ENCODE peak calls at places on chromosomes 1 and 21, in five cellular contexts. W, F, O, K and A are unnamed samples.

GRCh38 chr1:172638249-172638648 is 20.7 kb upstream of the FASLG start:
- DNase-seq in W (no peak), F (no peak), O (no peak), K (no peak), A (no peak)

GRCh38 chr1:214582289-214582891 is 20.6 kb upstream of the CENPF start:
- DNase-seq in W (no peak), F (no peak), O (no peak), K (no peak), A (no peak)

GRCh38 chr21:9837946-9838801 is 683.2 kb upstream of the TPTE start:
- DNase-seq in W (no peak), F (no peak), O (no peak), K (no peak), A (no peak)

GRCh38 chr1:182794802-182795201 is 5.2 kb downstream of the NPL start:
- DNase-seq in W (no peak), F (no peak), O (no peak), K (no peak), A (no peak)

GRCh38 chr1:2346691-2347408 is 44.5 kb downstream of the MORN1 start:
- DNase-seq in W (no peak), F (no peak), O (no peak), K (no peak), A (no peak)

GRCh38 chr1:14699596-14699995 is 101.1 kb downstream of the KAZN start:
- DNase-seq in W (no peak), F (no peak), O (no peak), K (no peak), A (no peak)

GRCh38 chr1:66489972-66490601 is 43.9 kb upstream of the SGIP1 start:
- DNase-seq in W (no peak), F (no peak), O (no peak), K (no peak), A (no peak)

GRCh38 chr1:180232521-180233043 is 2.5 kb downstream of the LHX4 start:
- DNase-seq in W (no peak), F (no peak), O (no peak), K (no peak), A (no peak)

GRCh38 chr1:164794310-164794709 is 235.3 kb downstream of the PBX1 start:
- DNase-seq in W (no peak), F (no peak), O (peak), K (no peak), A (no peak)

GRCh38 chr1:223772771-223773160 is 60.4 kb downstream of the CAPN2 start:
- DNase-seq in W (no peak), F (no peak), O (no peak), K (no peak), A (no peak)

GRCh38 chr21:45074818-45075605 is 632 bp downstream of the ADARB1 start:
- DNase-seq in W (peak), F (peak), O (no peak), K (no peak), A (no peak)

GRCh38 chr1:147225193-147225730 is at the start of gene FMO5:
- DNase-seq in W (peak), F (peak), O (peak), K (peak), A (no peak)

GRCh38 chr1:212283741-212284140 is 1.5 kb upstream of the PPP2R5A start:
- DNase-seq in W (peak), F (no peak), O (no peak), K (no peak), A (no peak)

GRCh38 chr21:26487981-26488480 is 85.1 kb downstream of the CYYR1 start:
- DNase-seq in W (no peak), F (no peak), O (no peak), K (no peak), A (no peak)

GRCh38 chr1:7258622-7259135 is 473.4 kb downstream of the CAMTA1 start:
- DNase-seq in W (no peak), F (no peak), O (no peak), K (no peak), A (no peak)

GRCh38 chr1:172287207-172287606 is 133.3 kb upstream of the C1orf105 start:
- DNase-seq in W (no peak), F (no peak), O (no peak), K (no peak), A (no peak)

GRCh38 chr1:247322437-247322836 is 9.2 kb downstream of the ZNF496 start:
- DNase-seq in W (no peak), F (no peak), O (no peak), K (no peak), A (no peak)

GRCh38 chr1:116122955-116123757 is 12.0 kb downstream of the MAB21L3 start:
- DNase-seq in W (no peak), F (no peak), O (no peak), K (no peak), A (no peak)

GRCh38 chr1:35369922-35370671 is 101.6 kb downstream of the ZMYM4 start:
- DNase-seq in W (no peak), F (peak), O (no peak), K (no peak), A (peak)

GRCh38 chr1:93447481-93448291 is at the start of gene FNBP1L:
- DNase-seq in W (peak), F (peak), O (peak), K (peak), A (peak)

GRCh38 chr1:179351281-179351680 is 14.5 kb upstream of the AXDND1 start:
- DNase-seq in W (no peak), F (no peak), O (no peak), K (no peak), A (no peak)

GRCh38 chr1:43648448-43648847 is 1.5 kb upstream of the KDM4A start:
- DNase-seq in W (peak), F (no peak), O (no peak), K (no peak), A (no peak)

GRCh38 chr1:21842606-21843162 is 30.6 kb downstream of the LDLRAD2 start:
- DNase-seq in W (no peak), F (no peak), O (no peak), K (no peak), A (no peak)

GRCh38 chr1:163876546-163876945 is 554.8 kb downstream of the NUF2 start:
- DNase-seq in W (no peak), F (no peak), O (no peak), K (no peak), A (no peak)

GRCh38 chr1:143720087-143721023 is 251.4 kb downstream of the FAM72C start:
- DNase-seq in W (no peak), F (no peak), O (peak), K (no peak), A (no peak)

GRCh38 chr1:151255381-151255780 is 847 bp downstream of the PSMD4 start:
- DNase-seq in W (peak), F (peak), O (peak), K (no peak), A (no peak)

GRCh38 chr1:23403355-23403734 is 21.2 kb downstream of the TCEA3 start:
- DNase-seq in W (no peak), F (no peak), O (no peak), K (no peak), A (no peak)

GRCh38 chr1:44829506-44830384 is 13.3 kb downstream of the PTCH2 start:
- DNase-seq in W (no peak), F (no peak), O (no peak), K (no peak), A (no peak)

GRCh38 chr1:24970399-24970753 is 40.3 kb upstream of the RUNX3 start:
- DNase-seq in W (no peak), F (no peak), O (no peak), K (no peak), A (no peak)

GRCh38 chr1:202656057-202656456 is 54.2 kb downstream of the SYT2 start:
- DNase-seq in W (no peak), F (peak), O (peak), K (no peak), A (no peak)

GRCh38 chr1:245142171-245142798 is 12.5 kb upstream of the KIF26B start:
- DNase-seq in W (no peak), F (no peak), O (no peak), K (no peak), A (no peak)

GRCh38 chr21:45607922-45608295 is 35.6 kb upstream of the PCBP3 start:
- DNase-seq in W (no peak), F (no peak), O (no peak), K (no peak), A (no peak)

GRCh38 chr1:233010164-233010563 is 59.8 kb downstream of the NTPCR start:
- DNase-seq in W (no peak), F (no peak), O (no peak), K (no peak), A (no peak)

GRCh38 chr1:3275471-3276340 is 178.8 kb upstream of the ARHGEF16 start:
- DNase-seq in W (no peak), F (no peak), O (no peak), K (no peak), A (no peak)

GRCh38 chr1:45299981-45300668 is 26.6 kb upstream of the HPDL start:
- DNase-seq in W (peak), F (peak), O (peak), K (peak), A (peak)

GRCh38 chr1:185376840-185377635 is 60.0 kb upstream of the IVNS1ABP start:
- DNase-seq in W (no peak), F (peak), O (no peak), K (no peak), A (no peak)

GRCh38 chr1:204443871-204444581 is 32.4 kb upstream of the PPP1R15B start:
- DNase-seq in W (peak), F (no peak), O (no peak), K (no peak), A (no peak)